ENCODE peak calls at places on chromosome X, in nine cellular contexts. One of them, this sample, is unnamed.

GRCh38 chrX:30627818-30628652 is 25.2 kb upstream of the GK start:
- DNase-seq in kidney tubule cell: no peak
- DNase-seq in NCI-H510A treated with DMSO at 0.1 percent for 48 hours: peak
- DNase-seq in Karpas-422: no peak
- DNase-seq in hypothalamus: no peak
- DNase-seq in RCC 7860: no peak
- DNase-seq in smooth muscle cell of the brain vasculature: no peak
- DNase-seq in tibial nerve: no peak
- DNase-seq in neural crest cell: no peak
- DNase-seq in this sample: no peak

GRCh38 chrX:1178580-1179057 is 33.8 kb downstream of the CRLF2 start:
- DNase-seq in tibial nerve: no peak
- DNase-seq in neural crest cell: no peak
- DNase-seq in NCI-H510A treated with DMSO at 0.1 percent for 48 hours: no peak
- DNase-seq in smooth muscle cell of the brain vasculature: no peak
- DNase-seq in hypothalamus: no peak
- DNase-seq in RCC 7860: no peak
- DNase-seq in kidney tubule cell: peak
- DNase-seq in Karpas-422: no peak
- DNase-seq in this sample: no peak

GRCh38 chrX:23012162-23012561 is 12.4 kb downstream of the DDX53 start:
- DNase-seq in tibial nerve: no peak
- DNase-seq in hypothalamus: no peak
- DNase-seq in kidney tubule cell: no peak
- DNase-seq in NCI-H510A treated with DMSO at 0.1 percent for 48 hours: no peak
- DNase-seq in smooth muscle cell of the brain vasculature: no peak
- DNase-seq in RCC 7860: no peak
- DNase-seq in Karpas-422: no peak
- DNase-seq in neural crest cell: no peak
- DNase-seq in this sample: peak

GRCh38 chrX:134737061-134737460 is 78.8 kb upstream of the PLAC1 start:
- DNase-seq in tibial nerve: no peak
- DNase-seq in RCC 7860: no peak
- DNase-seq in smooth muscle cell of the brain vasculature: no peak
- DNase-seq in NCI-H510A treated with DMSO at 0.1 percent for 48 hours: no peak
- DNase-seq in neural crest cell: no peak
- DNase-seq in Karpas-422: no peak
- DNase-seq in hypothalamus: no peak
- DNase-seq in kidney tubule cell: no peak
- DNase-seq in this sample: no peak

GRCh38 chrX:48045410-48046311 is 25.8 kb downstream of the ZNF630 start:
- DNase-seq in kidney tubule cell: peak
- DNase-seq in smooth muscle cell of the brain vasculature: no peak
- DNase-seq in hypothalamus: no peak
- DNase-seq in neural crest cell: no peak
- DNase-seq in RCC 7860: peak
- DNase-seq in Karpas-422: no peak
- DNase-seq in NCI-H510A treated with DMSO at 0.1 percent for 48 hours: no peak
- DNase-seq in tibial nerve: no peak
- DNase-seq in this sample: no peak

GRCh38 chrX:11770320-11770719 is 12.3 kb downstream of the MSL3 start:
- DNase-seq in NCI-H510A treated with DMSO at 0.1 percent for 48 hours: peak
- DNase-seq in smooth muscle cell of the brain vasculature: no peak
- DNase-seq in hypothalamus: peak
- DNase-seq in tibial nerve: no peak
- DNase-seq in kidney tubule cell: peak
- DNase-seq in Karpas-422: peak
- DNase-seq in RCC 7860: peak
- DNase-seq in neural crest cell: peak
- DNase-seq in this sample: peak

GRCh38 chrX:118773782-118774181 is 46.4 kb downstream of the IL13RA1 start:
- DNase-seq in Karpas-422: no peak
- DNase-seq in hypothalamus: no peak
- DNase-seq in neural crest cell: no peak
- DNase-seq in tibial nerve: no peak
- DNase-seq in smooth muscle cell of the brain vasculature: no peak
- DNase-seq in kidney tubule cell: peak
- DNase-seq in NCI-H510A treated with DMSO at 0.1 percent for 48 hours: peak
- DNase-seq in RCC 7860: no peak
- DNase-seq in this sample: no peak

GRCh38 chrX:1249101-1249887 is 19.3 kb upstream of the CSF2RA start:
- DNase-seq in NCI-H510A treated with DMSO at 0.1 percent for 48 hours: no peak
- DNase-seq in neural crest cell: peak
- DNase-seq in Karpas-422: peak
- DNase-seq in kidney tubule cell: peak
- DNase-seq in RCC 7860: no peak
- DNase-seq in hypothalamus: no peak
- DNase-seq in tibial nerve: no peak
- DNase-seq in smooth muscle cell of the brain vasculature: no peak
- DNase-seq in this sample: peak

GRCh38 chrX:53188763-53189162 is 36.2 kb downstream of the KDM5C start:
- DNase-seq in neural crest cell: no peak
- DNase-seq in NCI-H510A treated with DMSO at 0.1 percent for 48 hours: no peak
- DNase-seq in kidney tubule cell: peak
- DNase-seq in tibial nerve: no peak
- DNase-seq in smooth muscle cell of the brain vasculature: no peak
- DNase-seq in Karpas-422: no peak
- DNase-seq in RCC 7860: no peak
- DNase-seq in hypothalamus: no peak
- DNase-seq in this sample: no peak

GRCh38 chrX:22314211-22314610 is 41.5 kb downstream of the CBLL2 start:
- DNase-seq in tibial nerve: no peak
- DNase-seq in neural crest cell: no peak
- DNase-seq in hypothalamus: no peak
- DNase-seq in smooth muscle cell of the brain vasculature: no peak
- DNase-seq in RCC 7860: peak
- DNase-seq in NCI-H510A treated with DMSO at 0.1 percent for 48 hours: no peak
- DNase-seq in Karpas-422: no peak
- DNase-seq in kidney tubule cell: peak
- DNase-seq in this sample: no peak

GRCh38 chrX:53184836-53185235 is 40.2 kb downstream of the KDM5C start:
- DNase-seq in NCI-H510A treated with DMSO at 0.1 percent for 48 hours: no peak
- DNase-seq in smooth muscle cell of the brain vasculature: no peak
- DNase-seq in kidney tubule cell: peak
- DNase-seq in neural crest cell: no peak
- DNase-seq in RCC 7860: peak
- DNase-seq in hypothalamus: no peak
- DNase-seq in tibial nerve: no peak
- DNase-seq in Karpas-422: no peak
- DNase-seq in this sample: no peak

GRCh38 chrX:115311666-115312065 is 22.2 kb downstream of the LUZP4 start:
- DNase-seq in RCC 7860: no peak
- DNase-seq in hypothalamus: peak
- DNase-seq in kidney tubule cell: peak
- DNase-seq in Karpas-422: no peak
- DNase-seq in smooth muscle cell of the brain vasculature: no peak
- DNase-seq in tibial nerve: no peak
- DNase-seq in NCI-H510A treated with DMSO at 0.1 percent for 48 hours: no peak
- DNase-seq in neural crest cell: peak
- DNase-seq in this sample: no peak

GRCh38 chrX:17737707-17738001 is 361 bp downstream of the SCML1 start:
- DNase-seq in NCI-H510A treated with DMSO at 0.1 percent for 48 hours: no peak
- DNase-seq in kidney tubule cell: no peak
- DNase-seq in neural crest cell: no peak
- DNase-seq in smooth muscle cell of the brain vasculature: no peak
- DNase-seq in RCC 7860: no peak
- DNase-seq in Karpas-422: no peak
- DNase-seq in hypothalamus: no peak
- DNase-seq in tibial nerve: no peak
- DNase-seq in this sample: no peak

GRCh38 chrX:68822641-68823410 is 6.0 kb upstream of the EFNB1 start:
- DNase-seq in hypothalamus: no peak
- DNase-seq in tibial nerve: no peak
- DNase-seq in smooth muscle cell of the brain vasculature: no peak
- DNase-seq in neural crest cell: peak
- DNase-seq in RCC 7860: peak
- DNase-seq in Karpas-422: peak
- DNase-seq in kidney tubule cell: peak
- DNase-seq in NCI-H510A treated with DMSO at 0.1 percent for 48 hours: peak
- DNase-seq in this sample: no peak

GRCh38 chrX:123320622-123321021 is 136.5 kb downstream of the GRIA3 start:
- DNase-seq in tibial nerve: no peak
- DNase-seq in NCI-H510A treated with DMSO at 0.1 percent for 48 hours: no peak
- DNase-seq in kidney tubule cell: no peak
- DNase-seq in RCC 7860: no peak
- DNase-seq in smooth muscle cell of the brain vasculature: no peak
- DNase-seq in Karpas-422: no peak
- DNase-seq in hypothalamus: no peak
- DNase-seq in neural crest cell: no peak
- DNase-seq in this sample: no peak

GRCh38 chrX:134636859-134637258 is 21.4 kb downstream of the PLAC1 start:
- DNase-seq in RCC 7860: no peak
- DNase-seq in neural crest cell: no peak
- DNase-seq in NCI-H510A treated with DMSO at 0.1 percent for 48 hours: no peak
- DNase-seq in Karpas-422: no peak
- DNase-seq in smooth muscle cell of the brain vasculature: no peak
- DNase-seq in kidney tubule cell: no peak
- DNase-seq in hypothalamus: no peak
- DNase-seq in tibial nerve: no peak
- DNase-seq in this sample: no peak

GRCh38 chrX:111641969-111642368 is 39.0 kb upstream of the ALG13 start:
- DNase-seq in tibial nerve: no peak
- DNase-seq in hypothalamus: no peak
- DNase-seq in smooth muscle cell of the brain vasculature: no peak
- DNase-seq in NCI-H510A treated with DMSO at 0.1 percent for 48 hours: no peak
- DNase-seq in Karpas-422: no peak
- DNase-seq in neural crest cell: no peak
- DNase-seq in kidney tubule cell: no peak
- DNase-seq in RCC 7860: no peak
- DNase-seq in this sample: no peak

GRCh38 chrX:94058728-94059382 is 384.8 kb downstream of the FAM133A start:
- DNase-seq in NCI-H510A treated with DMSO at 0.1 percent for 48 hours: peak
- DNase-seq in Karpas-422: peak
- DNase-seq in neural crest cell: peak
- DNase-seq in kidney tubule cell: peak
- DNase-seq in tibial nerve: no peak
- DNase-seq in hypothalamus: peak
- DNase-seq in smooth muscle cell of the brain vasculature: no peak
- DNase-seq in RCC 7860: no peak
- DNase-seq in this sample: no peak

GRCh38 chrX:29661290-29661689 is 554.1 kb upstream of the MAGEB2 start:
- DNase-seq in neural crest cell: no peak
- DNase-seq in kidney tubule cell: peak
- DNase-seq in tibial nerve: no peak
- DNase-seq in smooth muscle cell of the brain vasculature: no peak
- DNase-seq in hypothalamus: no peak
- DNase-seq in RCC 7860: peak
- DNase-seq in Karpas-422: no peak
- DNase-seq in NCI-H510A treated with DMSO at 0.1 percent for 48 hours: no peak
- DNase-seq in this sample: no peak

GRCh38 chrX:154396948-154397887 is 959 bp upstream of the RPL10 start:
- DNase-seq in smooth muscle cell of the brain vasculature: no peak
- DNase-seq in tibial nerve: peak
- DNase-seq in kidney tubule cell: peak
- DNase-seq in NCI-H510A treated with DMSO at 0.1 percent for 48 hours: peak
- DNase-seq in neural crest cell: peak
- DNase-seq in RCC 7860: peak
- DNase-seq in hypothalamus: no peak
- DNase-seq in Karpas-422: peak
- DNase-seq in this sample: peak

GRCh38 chrX:97315939-97316338 is 432.2 kb downstream of the RPA4 start:
- DNase-seq in hypothalamus: no peak
- DNase-seq in kidney tubule cell: no peak
- DNase-seq in Karpas-422: peak
- DNase-seq in tibial nerve: no peak
- DNase-seq in smooth muscle cell of the brain vasculature: no peak
- DNase-seq in RCC 7860: no peak
- DNase-seq in neural crest cell: no peak
- DNase-seq in NCI-H510A treated with DMSO at 0.1 percent for 48 hours: no peak
- DNase-seq in this sample: no peak

GRCh38 chrX:120604359-120604782 is 470 bp downstream of the MCTS1 start:
- DNase-seq in smooth muscle cell of the brain vasculature: no peak
- DNase-seq in tibial nerve: no peak
- DNase-seq in hypothalamus: no peak
- DNase-seq in Karpas-422: peak
- DNase-seq in RCC 7860: peak
- DNase-seq in kidney tubule cell: peak
- DNase-seq in neural crest cell: no peak
- DNase-seq in NCI-H510A treated with DMSO at 0.1 percent for 48 hours: peak
- DNase-seq in this sample: peak

This sample was measured in DND-41.